ENCODE peak calls at places on chromosomes 7 and 10, in six cellular contexts. One of them, this sample, is unnamed.

GRCh38 chr7:38773430-38773829 is 135.6 kb downstream of the VPS41 start:
- DNase-seq in mesenchymal stem cell: no peak
- DNase-seq in neuronal stem cell: no peak
- DNase-seq in H1: no peak
- DNase-seq in IMR-90: peak
- DNase-seq in H9: no peak
- DNase-seq in this sample: no peak

GRCh38 chr10:77562742-77563141 is 74.9 kb downstream of the KCNMA1 start:
- DNase-seq in mesenchymal stem cell: no peak
- DNase-seq in neuronal stem cell: no peak
- DNase-seq in H1: no peak
- DNase-seq in IMR-90: no peak
- DNase-seq in H9: no peak
- DNase-seq in this sample: no peak

GRCh38 chr7:4791738-4792536 is 16.5 kb downstream of the AP5Z1 start:
- DNase-seq in H9: peak
- DNase-seq in neuronal stem cell: peak
- DNase-seq in mesenchymal stem cell: peak
- DNase-seq in H1: peak
- DNase-seq in IMR-90: peak
- DNase-seq in this sample: peak

GRCh38 chr10:114189700-114190099 is 10.5 kb downstream of the TDRD1 start:
- DNase-seq in neuronal stem cell: no peak
- DNase-seq in mesenchymal stem cell: no peak
- DNase-seq in H9: no peak
- DNase-seq in H1: no peak
- DNase-seq in IMR-90: no peak
- DNase-seq in this sample: peak

GRCh38 chr10:5592070-5592469 is 67.3 kb downstream of the CALML3 start:
- DNase-seq in mesenchymal stem cell: no peak
- DNase-seq in neuronal stem cell: no peak
- DNase-seq in H1: no peak
- DNase-seq in H9: no peak
- DNase-seq in IMR-90: no peak
- DNase-seq in this sample: no peak

GRCh38 chr7:138223402-138223872 is 147.2 kb downstream of the AKR1D1 start:
- DNase-seq in H1: no peak
- DNase-seq in neuronal stem cell: no peak
- DNase-seq in IMR-90: no peak
- DNase-seq in H9: no peak
- DNase-seq in mesenchymal stem cell: no peak
- DNase-seq in this sample: no peak

GRCh38 chr7:98922392-98923107 is 44.2 kb downstream of the TRRAP start:
- DNase-seq in neuronal stem cell: no peak
- DNase-seq in mesenchymal stem cell: peak
- DNase-seq in IMR-90: peak
- DNase-seq in H1: no peak
- DNase-seq in H9: no peak
- DNase-seq in this sample: no peak

GRCh38 chr10:5291501-5292195 is 73.1 kb upstream of the UCN3 start:
- DNase-seq in H1: no peak
- DNase-seq in H9: no peak
- DNase-seq in mesenchymal stem cell: peak
- DNase-seq in neuronal stem cell: no peak
- DNase-seq in IMR-90: peak
- DNase-seq in this sample: peak

GRCh38 chr10:83612050-83612449 is 527.3 kb upstream of the GHITM start:
- DNase-seq in mesenchymal stem cell: peak
- DNase-seq in H9: no peak
- DNase-seq in neuronal stem cell: no peak
- DNase-seq in IMR-90: peak
- DNase-seq in H1: no peak
- DNase-seq in this sample: no peak

GRCh38 chr10:124738441-124738840 is 5.7 kb downstream of the FAM53B start:
- DNase-seq in neuronal stem cell: no peak
- DNase-seq in H9: no peak
- DNase-seq in IMR-90: no peak
- DNase-seq in mesenchymal stem cell: no peak
- DNase-seq in H1: no peak
- DNase-seq in this sample: no peak

GRCh38 chr7:82335927-82336326 is 107.7 kb downstream of the CACNA2D1 start:
- DNase-seq in IMR-90: peak
- DNase-seq in mesenchymal stem cell: no peak
- DNase-seq in H9: no peak
- DNase-seq in neuronal stem cell: no peak
- DNase-seq in H1: no peak
- DNase-seq in this sample: no peak

GRCh38 chr7:105638942-105639495 is 57.7 kb upstream of the EFCAB10 start:
- DNase-seq in IMR-90: no peak
- DNase-seq in H1: peak
- DNase-seq in H9: peak
- DNase-seq in neuronal stem cell: peak
- DNase-seq in mesenchymal stem cell: peak
- DNase-seq in this sample: no peak

GRCh38 chr7:16786257-16786656 is 18.5 kb downstream of the AGR2 start:
- DNase-seq in IMR-90: no peak
- DNase-seq in H1: no peak
- DNase-seq in H9: no peak
- DNase-seq in neuronal stem cell: no peak
- DNase-seq in mesenchymal stem cell: no peak
- DNase-seq in this sample: peak

GRCh38 chr7:155745737-155746136 is 66.5 kb downstream of the SHH start:
- DNase-seq in mesenchymal stem cell: no peak
- DNase-seq in IMR-90: no peak
- DNase-seq in H9: no peak
- DNase-seq in neuronal stem cell: no peak
- DNase-seq in H1: no peak
- DNase-seq in this sample: no peak
- H3K14ac ChIP-seq in mesenchymal stem cell: no peak
- H3K14ac ChIP-seq in IMR-90: no peak
- H3K14ac ChIP-seq in H9: no peak
- H3K14ac ChIP-seq in neuronal stem cell: no peak
- H3K14ac ChIP-seq in H1: no peak
- H3K14ac ChIP-seq in this sample: no peak

DNA sequence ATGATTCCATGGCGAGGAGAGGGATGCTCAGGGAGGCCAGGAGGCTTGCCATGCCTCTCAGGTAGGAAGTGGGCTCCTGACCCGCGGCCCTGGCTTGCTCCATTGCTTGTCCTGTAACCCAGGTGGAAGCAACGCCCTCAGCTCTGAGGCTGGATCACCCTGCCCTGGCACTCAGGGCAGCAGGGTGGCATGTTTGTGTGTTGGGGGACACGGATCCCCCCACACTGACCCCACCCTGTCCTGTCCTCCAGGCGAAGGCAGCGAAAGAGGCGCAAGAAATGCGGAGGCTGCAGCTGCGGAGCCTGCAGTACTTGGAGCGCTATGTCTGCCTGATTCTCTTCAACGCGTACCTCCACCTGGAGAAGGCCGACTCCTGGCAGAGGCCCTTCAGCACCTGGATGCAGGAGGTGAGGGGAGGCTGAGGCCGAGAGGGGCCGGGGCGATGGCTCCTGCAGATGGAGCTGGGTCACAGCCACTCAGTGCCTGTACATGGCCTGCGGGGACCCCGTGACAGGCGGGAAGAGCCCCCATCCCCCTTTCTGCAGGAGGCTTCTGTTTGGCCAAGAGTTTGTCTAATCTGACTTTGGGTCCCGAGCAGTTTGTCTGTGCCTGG is 38.3 kb downstream of the PRF1 start:
- DNase-seq in IMR-90: no peak
- DNase-seq in mesenchymal stem cell: no peak
- DNase-seq in neuronal stem cell: no peak
- DNase-seq in H9: no peak
- DNase-seq in H1: no peak
- DNase-seq in this sample: no peak
- H3K14ac ChIP-seq in IMR-90: no peak
- H3K14ac ChIP-seq in mesenchymal stem cell: no peak
- H3K14ac ChIP-seq in neuronal stem cell: no peak
- H3K14ac ChIP-seq in H9: no peak
- H3K14ac ChIP-seq in H1: no peak
- H3K14ac ChIP-seq in this sample: no peak

GRCh38 chr10:70362357-70362756 is 20.1 kb downstream of the LRRC20 start:
- DNase-seq in H1: no peak
- DNase-seq in neuronal stem cell: no peak
- DNase-seq in H9: no peak
- DNase-seq in mesenchymal stem cell: no peak
- DNase-seq in IMR-90: no peak
- DNase-seq in this sample: no peak
- H3K14ac ChIP-seq in H1: no peak
- H3K14ac ChIP-seq in neuronal stem cell: no peak
- H3K14ac ChIP-seq in H9: no peak
- H3K14ac ChIP-seq in mesenchymal stem cell: no peak
- H3K14ac ChIP-seq in IMR-90: peak
- H3K14ac ChIP-seq in this sample: no peak

GRCh38 chr7:107027208-107027607 is 17.3 kb upstream of the PRKAR2B start:
- DNase-seq in H9: no peak
- DNase-seq in H1: no peak
- DNase-seq in mesenchymal stem cell: no peak
- DNase-seq in neuronal stem cell: no peak
- DNase-seq in IMR-90: no peak
- DNase-seq in this sample: no peak
- H3K14ac ChIP-seq in H9: no peak
- H3K14ac ChIP-seq in H1: no peak
- H3K14ac ChIP-seq in mesenchymal stem cell: no peak
- H3K14ac ChIP-seq in neuronal stem cell: no peak
- H3K14ac ChIP-seq in IMR-90: no peak
- H3K14ac ChIP-seq in this sample: no peak

GRCh38 chr7:132771301-132771730 is 195.0 kb upstream of the PLXNA4 start:
- DNase-seq in neuronal stem cell: no peak
- DNase-seq in IMR-90: no peak
- DNase-seq in mesenchymal stem cell: no peak
- DNase-seq in H1: no peak
- DNase-seq in H9: peak
- DNase-seq in this sample: no peak
- H3K14ac ChIP-seq in neuronal stem cell: no peak
- H3K14ac ChIP-seq in IMR-90: no peak
- H3K14ac ChIP-seq in mesenchymal stem cell: no peak
- H3K14ac ChIP-seq in H1: no peak
- H3K14ac ChIP-seq in H9: peak
- H3K14ac ChIP-seq in this sample: no peak

DNA sequence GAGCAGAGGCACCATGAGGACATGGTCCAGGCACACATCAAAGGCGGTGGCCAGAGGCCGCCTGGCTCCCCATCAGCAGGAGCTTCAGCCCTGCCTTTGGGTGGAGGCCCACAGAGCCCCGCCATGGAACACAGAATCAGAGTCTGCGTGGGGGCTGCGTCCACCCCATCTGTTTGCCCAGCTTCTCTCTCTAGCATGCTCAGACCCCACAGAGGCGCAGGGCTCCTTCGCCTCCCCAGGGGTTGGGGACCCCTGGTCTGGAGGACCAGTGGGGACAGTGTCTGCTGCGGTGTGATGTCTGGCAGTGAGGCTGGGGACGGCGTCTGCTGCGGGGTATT is 321.9 kb downstream of the PTPRN2 start:
- DNase-seq in neuronal stem cell: no peak
- DNase-seq in IMR-90: no peak
- DNase-seq in H9: no peak
- DNase-seq in H1: no peak
- DNase-seq in mesenchymal stem cell: no peak
- DNase-seq in this sample: no peak
- H3K14ac ChIP-seq in neuronal stem cell: no peak
- H3K14ac ChIP-seq in IMR-90: no peak
- H3K14ac ChIP-seq in H9: no peak
- H3K14ac ChIP-seq in H1: no peak
- H3K14ac ChIP-seq in mesenchymal stem cell: no peak
- H3K14ac ChIP-seq in this sample: no peak

GRCh38 chr7:120740348-120740747 is 117.6 kb downstream of the TSPAN12 start:
- DNase-seq in neuronal stem cell: no peak
- DNase-seq in H9: no peak
- DNase-seq in H1: no peak
- DNase-seq in mesenchymal stem cell: peak
- DNase-seq in IMR-90: peak
- DNase-seq in this sample: no peak

GRCh38 chr7:120742370-120742769 is 115.6 kb downstream of the TSPAN12 start:
- DNase-seq in H1: no peak
- DNase-seq in H9: peak
- DNase-seq in IMR-90: no peak
- DNase-seq in mesenchymal stem cell: no peak
- DNase-seq in neuronal stem cell: peak
- DNase-seq in this sample: no peak

GRCh38 chr7:120735791-120736190 is 122.2 kb downstream of the TSPAN12 start:
- DNase-seq in neuronal stem cell: no peak
- DNase-seq in IMR-90: peak
- DNase-seq in H9: no peak
- DNase-seq in H1: no peak
- DNase-seq in mesenchymal stem cell: no peak
- DNase-seq in this sample: no peak

GRCh38 chr7:120741371-120742042 is 116.4 kb downstream of the TSPAN12 start:
- DNase-seq in neuronal stem cell: no peak
- DNase-seq in mesenchymal stem cell: no peak
- DNase-seq in H9: no peak
- DNase-seq in H1: no peak
- DNase-seq in IMR-90: no peak
- DNase-seq in this sample: no peak

DNA sequence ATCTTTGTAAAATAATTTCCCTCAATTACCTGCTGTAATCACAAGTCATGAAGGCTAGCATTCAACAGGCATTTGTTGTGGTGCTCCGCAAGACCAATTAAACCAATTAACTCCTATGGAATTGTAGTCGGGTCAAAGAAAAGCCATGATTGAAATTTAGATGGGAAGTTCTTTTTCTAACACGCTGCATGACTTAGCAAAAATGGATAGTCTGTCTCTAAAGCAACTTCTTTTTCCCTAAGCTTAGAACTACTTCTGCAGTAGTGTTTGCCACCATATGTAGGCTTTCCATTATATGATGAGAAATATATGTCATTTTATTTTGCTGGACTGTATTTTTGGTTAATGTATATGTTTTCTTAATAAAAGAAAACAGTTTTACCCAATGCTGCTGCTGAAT is 119.1 kb downstream of the TSPAN12 start:
- DNase-seq in IMR-90: no peak
- DNase-seq in H1: no peak
- DNase-seq in H9: no peak
- DNase-seq in neuronal stem cell: no peak
- DNase-seq in mesenchymal stem cell: no peak
- DNase-seq in this sample: no peak
- H3K14ac ChIP-seq in IMR-90: no peak
- H3K14ac ChIP-seq in H1: no peak
- H3K14ac ChIP-seq in H9: no peak
- H3K14ac ChIP-seq in neuronal stem cell: no peak
- H3K14ac ChIP-seq in mesenchymal stem cell: no peak
- H3K14ac ChIP-seq in this sample: no peak